ENCODE peak calls at places on chromosomes 16 and 17, in seven cellular contexts. C is suprapubic skin, U is sigmoid colon, B is stomach, H is breast epithelium, V is prostate gland, S is HCT116. N is an unnamed sample.

GRCh38 chr17:44546711-44547606 is 10.3 kb upstream of the FZD2 start:
- DNase-seq in C (no peak), U (no peak), B (no peak), H (no peak), V (no peak), S (no peak), N (no peak)

GRCh38 chr16:22203091-22203490 is 3.0 kb upstream of the EEF2K start:
- DNase-seq in C (no peak), U (no peak), B (no peak), H (no peak), V (no peak), S (no peak), N (no peak)

GRCh38 chr16:31052131-31052530 is 18.8 kb downstream of the STX4 start:
- DNase-seq in C (no peak), U (no peak), B (no peak), H (no peak), V (no peak), S (peak; percentile 72), N (no peak)

GRCh38 chr17:72518810-72519597 is 398.2 kb downstream of the SOX9 start:
- DNase-seq in C (no peak), U (no peak), B (peak; percentile 76), H (no peak), V (peak; percentile 79), S (no peak), N (no peak)

GRCh38 chr17:43456661-43457361 is 27.0 kb upstream of the DHX8 start:
- DNase-seq in C (no peak), U (peak; percentile 75), B (no peak), H (no peak), V (no peak), S (no peak), N (no peak)

GRCh38 chr16:57651344-57652333 is 16.5 kb upstream of the ADGRG3 start:
- DNase-seq in C (no peak), U (no peak), B (no peak), H (no peak), V (no peak), S (no peak), N (no peak)

GRCh38 chr16:52713740-52714139 is 166.8 kb upstream of the TOX3 start:
- DNase-seq in C (no peak), U (no peak), B (no peak), H (no peak), V (no peak), S (no peak), N (no peak)

GRCh38 chr16:2008009-2008526 is 1.6 kb downstream of the ZNF598 start:
- DNase-seq in C (peak; percentile 89), U (no peak), B (no peak), H (peak; percentile 75), V (no peak), S (no peak), N (no peak)

GRCh38 chr16:69324013-69324531 is 6.3 kb downstream of the PDF start:
- DNase-seq in C (no peak), U (no peak), B (peak; percentile 76), H (no peak), V (peak; percentile 37), S (no peak), N (no peak)

GRCh38 chr17:63477471-63478440 is 895 bp downstream of the ACE start:
- DNase-seq in C (no peak), U (no peak), B (no peak), H (no peak), V (no peak), S (no peak), N (no peak)

GRCh38 chr16:17290237-17290636 is 180.5 kb downstream of the XYLT1 start:
- DNase-seq in C (no peak), U (no peak), B (no peak), H (no peak), V (no peak), S (no peak), N (no peak)

GRCh38 chr16:2056681-2057407 is 9.1 kb downstream of the TSC2 start:
- DNase-seq in C (no peak), U (no peak), B (no peak), H (no peak), V (no peak), S (no peak), N (no peak)

GRCh38 chr16:66462912-66463311 is 35.8 kb downstream of the BEAN1 start:
- DNase-seq in C (no peak), U (no peak), B (no peak), H (no peak), V (no peak), S (no peak), N (no peak)

GRCh38 chr17:50110591-50111349 is 15.6 kb downstream of the PDK2 start:
- DNase-seq in C (peak; percentile 68), U (no peak), B (no peak), H (no peak), V (no peak), S (no peak), N (no peak)

GRCh38 chr17:1180958-1181768 is 1.4 kb upstream of the ABR start:
- DNase-seq in C (no peak), U (no peak), B (no peak), H (no peak), V (no peak), S (no peak), N (no peak)

GRCh38 chr16:64872101-64872500 is 249.8 kb downstream of the CDH11 start:
- DNase-seq in C (no peak), U (no peak), B (no peak), H (no peak), V (no peak), S (no peak), N (no peak)

GRCh38 chr17:8469964-8470363 is 34.3 kb downstream of the NDEL1 start:
- DNase-seq in C (no peak), U (no peak), B (no peak), H (no peak), V (no peak), S (no peak), N (no peak)

GRCh38 chr17:52145496-52145895 is 13.0 kb downstream of the CA10 start:
- DNase-seq in C (no peak), U (no peak), B (no peak), H (no peak), V (no peak), S (no peak), N (no peak)

GRCh38 chr16:89031715-89032659 is 55.0 kb upstream of the CBFA2T3 start:
- DNase-seq in C (no peak), U (no peak), B (peak; percentile 37), H (peak; percentile 40), V (no peak), S (no peak), N (no peak)

GRCh38 chr16:70453891-70454220 is 539 bp upstream of the FCSK start:
- DNase-seq in C (no peak), U (no peak), B (no peak), H (no peak), V (no peak), S (no peak), N (no peak)

GRCh38 chr16:70453117-70453890 is 1.1 kb upstream of the FCSK start:
- DNase-seq in C (no peak), U (no peak), B (no peak), H (no peak), V (no peak), S (no peak), N (no peak)

GRCh38 chr16:70455910-70456309 is 1.5 kb downstream of the FCSK start:
- DNase-seq in C (no peak), U (no peak), B (no peak), H (no peak), V (no peak), S (no peak), N (no peak)

GRCh38 chr16:70457446-70457845 is 3.1 kb downstream of the FCSK start:
- DNase-seq in C (no peak), U (no peak), B (no peak), H (no peak), V (no peak), S (no peak), N (no peak)

DNA sequence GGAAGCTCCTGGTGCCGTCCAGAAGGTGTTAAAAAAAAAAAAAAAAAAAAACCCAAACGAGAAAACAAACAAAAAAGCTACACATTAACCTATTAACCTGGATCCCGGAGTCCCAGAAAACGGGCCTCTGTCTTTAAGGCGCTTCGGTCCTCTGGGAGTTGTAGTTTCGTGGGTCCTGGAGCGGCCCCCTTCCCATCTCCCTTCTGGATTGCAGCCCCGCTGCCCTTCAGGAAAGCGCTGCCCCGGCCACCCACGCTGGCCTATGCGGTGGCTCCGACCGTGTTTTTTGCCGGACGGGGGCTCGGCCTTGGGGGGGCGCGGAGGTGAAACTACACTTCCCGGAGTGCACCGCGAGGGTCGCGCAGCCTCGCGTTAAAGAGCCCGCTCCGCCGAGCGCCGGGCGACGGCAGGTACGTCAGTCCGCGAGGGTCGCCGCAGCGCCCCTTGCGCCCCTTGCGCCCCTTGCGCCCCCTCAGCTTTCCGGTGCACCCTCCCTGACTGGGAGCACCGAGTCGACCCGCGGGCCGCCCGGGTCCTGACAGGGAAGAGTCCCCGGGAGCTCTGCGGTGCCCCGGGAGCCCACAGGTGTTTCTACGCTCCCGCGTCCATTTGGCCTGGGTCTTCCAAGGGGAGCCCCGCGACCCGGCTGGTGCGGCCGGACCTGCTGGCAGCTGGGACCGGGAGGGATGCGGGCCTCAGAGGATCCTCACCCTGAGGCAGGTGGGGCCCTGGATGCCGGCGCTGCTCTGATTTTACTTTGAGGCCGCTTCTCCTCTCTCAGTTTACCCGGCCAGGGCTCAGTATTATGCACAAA is at the start of gene FCSK:
- DNase-seq in C (no peak), U (peak; percentile 77), B (peak; percentile 64), H (no peak), V (peak; percentile 43), S (peak; percentile 50), N (no peak)
- TF ChIP-seq POLR2AphosphoS5 in C (peak; percentile 72), U (no peak), B (peak; percentile 65), H (peak; percentile 57), V (peak; percentile 61), S (peak; percentile 63), N (peak; percentile 68)

DNA sequence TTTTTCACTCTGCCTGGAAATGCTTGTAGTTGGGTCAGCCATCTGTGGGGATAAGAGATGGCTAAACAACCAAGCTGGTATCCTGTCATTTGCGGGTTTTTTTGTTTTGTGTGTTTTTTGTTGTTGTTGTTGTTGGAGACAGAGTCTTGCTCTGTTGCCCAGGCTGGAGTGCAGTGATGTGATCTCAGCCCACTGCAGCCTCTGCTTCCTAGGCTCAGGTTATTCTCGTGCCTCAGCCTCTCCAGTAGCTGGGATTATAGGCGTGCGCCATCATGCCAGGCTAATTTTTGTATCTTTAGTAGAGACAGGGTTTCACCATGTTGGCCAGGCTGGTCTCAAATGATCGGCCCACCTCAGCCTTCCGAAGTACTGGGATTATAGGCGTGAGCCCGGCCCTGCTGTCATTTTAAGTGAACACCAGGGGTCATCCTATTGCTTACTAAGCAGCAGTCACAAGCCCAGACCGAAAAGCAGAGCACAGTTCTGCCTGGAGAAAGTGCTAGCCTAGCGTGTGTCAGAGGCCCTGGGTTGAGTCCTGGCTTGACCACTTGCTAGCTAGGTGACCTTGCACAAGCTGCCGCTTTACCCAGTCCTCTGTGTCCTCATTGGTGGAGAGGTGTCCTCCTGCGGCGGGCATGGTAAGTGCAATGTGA is 4.6 kb downstream of the SMCR8 start:
- DNase-seq in C (no peak), U (peak; percentile 61), B (peak; percentile 27), H (no peak), V (peak; percentile 39), S (no peak), N (no peak)
- H3K4me3 ChIP-seq in C (no peak overlapping the region), U (no peak overlapping the region), B (peak overlapping the region; percentile 25), H (no peak overlapping the region), V (no peak overlapping the region), S (no peak overlapping the region), N (no peak overlapping the region)

GRCh38 chr17:18919963-18920362 is 32.0 kb upstream of the SLC5A10 start:
- DNase-seq in C (no peak), U (no peak), B (peak; percentile 43), H (no peak), V (no peak), S (no peak), N (no peak)
- H3K27ac ChIP-seq in C (no peak overlapping the region), U (peak overlapping the region; percentile 46), B (peak overlapping the region; percentile 54), H (no peak overlapping the region), V (no peak overlapping the region), S (no peak overlapping the region), N (no peak overlapping the region)

GRCh38 chr17:17507465-17508011 is 11.3 kb upstream of the RASD1 start:
- DNase-seq in C (no peak), U (no peak), B (no peak), H (no peak), V (no peak), S (no peak), N (no peak)
- TF ChIP-seq POLR2AphosphoS5 in C (no peak), U (no peak), B (no peak), H (no peak), V (no peak), S (no peak), N (no peak)